ENCODE peak calls at places on chromosome 16, in five cellular contexts. One of them, this sample, is unnamed.

GRCh38 chr16:23354246-23354645 is 52.1 kb downstream of the SCNN1B start:
- DNase-seq in heart left ventricle: no peak
- DNase-seq in H9: no peak
- DNase-seq in OCI-LY7: no peak
- DNase-seq in heart right ventricle: no peak
- DNase-seq in this sample: no peak

GRCh38 chr16:82082543-82083244 is 47.6 kb downstream of the HSD17B2 start:
- DNase-seq in H9: no peak
- DNase-seq in heart right ventricle: no peak
- DNase-seq in OCI-LY7: no peak
- DNase-seq in heart left ventricle: no peak
- DNase-seq in this sample: no peak

GRCh38 chr16:14564323-14564722 is 65.7 kb downstream of the PARN start:
- DNase-seq in H9: no peak
- DNase-seq in OCI-LY7: no peak
- DNase-seq in heart left ventricle: no peak
- DNase-seq in heart right ventricle: no peak
- DNase-seq in this sample: no peak

GRCh38 chr16:80666378-80667257 is 125.8 kb downstream of the DYNLRB2 start:
- DNase-seq in H9: no peak
- DNase-seq in heart right ventricle: no peak
- DNase-seq in heart left ventricle: no peak
- DNase-seq in OCI-LY7: no peak
- DNase-seq in this sample: no peak

GRCh38 chr16:23642246-23642774 is 1.0 kb downstream of the DCTN5 start:
- DNase-seq in H9: no peak
- DNase-seq in heart right ventricle: no peak
- DNase-seq in OCI-LY7: no peak
- DNase-seq in heart left ventricle: no peak
- DNase-seq in this sample: no peak

GRCh38 chr16:88591577-88592021 is 21.4 kb downstream of the ZC3H18 start:
- DNase-seq in heart left ventricle: peak; percentile 66
- DNase-seq in H9: no peak
- DNase-seq in OCI-LY7: no peak
- DNase-seq in heart right ventricle: no peak
- DNase-seq in this sample: no peak

GRCh38 chr16:49556252-49557069 is 182.9 kb downstream of the C16orf78 start:
- DNase-seq in OCI-LY7: peak; percentile 63
- DNase-seq in H9: peak; percentile 55
- DNase-seq in heart left ventricle: no peak
- DNase-seq in heart right ventricle: no peak
- DNase-seq in this sample: no peak

GRCh38 chr16:15643453-15644305 is 725 bp upstream of the MARF1 start:
- DNase-seq in heart left ventricle: no peak
- DNase-seq in H9: no peak
- DNase-seq in heart right ventricle: no peak
- DNase-seq in OCI-LY7: peak; percentile 78
- DNase-seq in this sample: no peak

GRCh38 chr16:69276143-69277115 is 34.7 kb upstream of the VPS4A start:
- DNase-seq in heart left ventricle: peak; percentile 69
- DNase-seq in H9: no peak
- DNase-seq in heart right ventricle: peak; percentile 19
- DNase-seq in OCI-LY7: no peak
- DNase-seq in this sample: no peak

GRCh38 chr16:71448274-71448866 is 6.5 kb upstream of the TLE7 start:
- DNase-seq in heart left ventricle: no peak
- DNase-seq in OCI-LY7: no peak
- DNase-seq in heart right ventricle: no peak
- DNase-seq in H9: no peak
- DNase-seq in this sample: no peak

GRCh38 chr16:71453051-71453450 is 9.0 kb downstream of the ZNF23 start:
- DNase-seq in heart right ventricle: no peak
- DNase-seq in heart left ventricle: no peak
- DNase-seq in H9: no peak
- DNase-seq in OCI-LY7: no peak
- DNase-seq in this sample: no peak

GRCh38 chr16:71443714-71444113 is 1.9 kb upstream of the TLE7 start:
- DNase-seq in H9: no peak
- DNase-seq in heart right ventricle: no peak
- DNase-seq in OCI-LY7: no peak
- DNase-seq in heart left ventricle: no peak
- DNase-seq in this sample: no peak

GRCh38 chr16:71449020-71449419 is 7.2 kb upstream of the TLE7 start:
- DNase-seq in H9: no peak
- DNase-seq in heart left ventricle: no peak
- DNase-seq in OCI-LY7: no peak
- DNase-seq in heart right ventricle: no peak
- DNase-seq in this sample: no peak
- H3K9me3 ChIP-seq in H9: peaks cover 52% of the 10 kb centered on the region
- H3K9me3 ChIP-seq in heart left ventricle: peaks cover 80% of the 10 kb centered on the region
- H3K9me3 ChIP-seq in OCI-LY7: no peaks in the 10 kb centered on the region
- H3K9me3 ChIP-seq in heart right ventricle: peaks cover 65% of the 10 kb centered on the region
- H3K9me3 ChIP-seq in this sample: peaks cover 73% of the 10 kb centered on the region

GRCh38 chr16:50674831-50675230 is 6.3 kb downstream of the SNX20 start:
- DNase-seq in H9: no peak
- DNase-seq in heart left ventricle: no peak
- DNase-seq in OCI-LY7: no peak
- DNase-seq in heart right ventricle: no peak
- DNase-seq in this sample: no peak

GRCh38 chr16:50676684-50677225 is 4.4 kb downstream of the SNX20 start:
- DNase-seq in OCI-LY7: no peak
- DNase-seq in heart right ventricle: no peak
- DNase-seq in H9: no peak
- DNase-seq in heart left ventricle: no peak
- DNase-seq in this sample: no peak

GRCh38 chr16:50675686-50676610 is 5.2 kb downstream of the SNX20 start:
- DNase-seq in heart left ventricle: no peak
- DNase-seq in heart right ventricle: no peak
- DNase-seq in H9: no peak
- DNase-seq in OCI-LY7: no peak
- DNase-seq in this sample: no peak

GRCh38 chr16:50679266-50679665 is 1.8 kb downstream of the SNX20 start:
- DNase-seq in OCI-LY7: no peak
- DNase-seq in H9: no peak
- DNase-seq in heart right ventricle: no peak
- DNase-seq in heart left ventricle: no peak
- DNase-seq in this sample: no peak

DNA sequence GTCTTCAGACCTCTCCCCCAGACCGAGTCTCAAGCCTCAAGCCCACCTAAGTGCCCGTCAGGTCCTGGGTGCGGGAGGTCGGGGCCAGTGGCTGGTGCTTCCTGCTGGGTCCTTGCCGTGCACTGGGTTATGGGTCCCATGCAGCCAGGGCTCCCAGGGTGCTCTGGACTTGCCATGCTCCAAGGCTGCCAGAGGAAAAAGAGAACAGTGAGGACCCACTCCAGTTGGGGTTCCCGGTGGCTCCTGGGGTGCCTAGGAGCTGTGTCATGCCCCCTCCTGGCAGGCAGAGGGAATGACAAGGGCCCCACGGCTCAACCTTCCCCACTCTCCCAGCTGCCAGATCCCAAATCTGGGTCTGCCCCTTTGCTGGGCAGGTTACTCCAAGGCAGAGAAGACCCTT is 3.8 kb downstream of the SNX20 start:
- DNase-seq in H9: peak; percentile 45
- DNase-seq in heart left ventricle: no peak
- DNase-seq in OCI-LY7: no peak
- DNase-seq in heart right ventricle: no peak
- DNase-seq in this sample: no peak
- TF ChIP-seq CTCF in H9: peak; percentile 73
- TF ChIP-seq CTCF in heart left ventricle: no peak
- TF ChIP-seq CTCF in OCI-LY7: peak; percentile 65
- TF ChIP-seq CTCF in heart right ventricle: peak; percentile 27
- TF ChIP-seq CTCF in this sample: peak; percentile 57

DNA sequence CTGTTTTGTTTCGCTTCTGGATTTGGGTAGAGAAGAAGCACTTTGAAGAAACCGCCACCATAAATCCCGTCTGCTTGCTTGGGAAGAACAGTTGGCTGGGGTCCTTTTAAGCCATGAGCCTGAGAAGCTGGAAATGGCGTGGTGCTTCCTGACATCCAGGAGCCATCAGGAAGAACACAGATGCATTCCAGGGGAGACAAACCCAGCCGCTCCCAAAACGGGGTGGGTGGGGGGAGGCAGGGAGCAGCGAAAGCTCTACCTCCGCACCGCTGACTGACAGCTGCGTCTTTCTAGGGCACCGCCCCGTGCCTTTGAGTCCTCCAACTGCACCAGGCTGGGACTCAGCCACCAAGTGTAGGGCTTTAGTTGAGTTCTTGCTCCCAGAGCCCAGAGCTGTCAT is 91.6 kb downstream of the ZDHHC7 start:
- DNase-seq in heart left ventricle: no peak
- DNase-seq in H9: no peak
- DNase-seq in OCI-LY7: no peak
- DNase-seq in heart right ventricle: no peak
- DNase-seq in this sample: no peak
- H3K27ac ChIP-seq in heart left ventricle: peak overlapping the region; percentile 19
- H3K27ac ChIP-seq in H9: no peak overlapping the region
- H3K27ac ChIP-seq in OCI-LY7: no peak overlapping the region
- H3K27ac ChIP-seq in heart right ventricle: no peak overlapping the region
- H3K27ac ChIP-seq in this sample: no peak overlapping the region

DNA sequence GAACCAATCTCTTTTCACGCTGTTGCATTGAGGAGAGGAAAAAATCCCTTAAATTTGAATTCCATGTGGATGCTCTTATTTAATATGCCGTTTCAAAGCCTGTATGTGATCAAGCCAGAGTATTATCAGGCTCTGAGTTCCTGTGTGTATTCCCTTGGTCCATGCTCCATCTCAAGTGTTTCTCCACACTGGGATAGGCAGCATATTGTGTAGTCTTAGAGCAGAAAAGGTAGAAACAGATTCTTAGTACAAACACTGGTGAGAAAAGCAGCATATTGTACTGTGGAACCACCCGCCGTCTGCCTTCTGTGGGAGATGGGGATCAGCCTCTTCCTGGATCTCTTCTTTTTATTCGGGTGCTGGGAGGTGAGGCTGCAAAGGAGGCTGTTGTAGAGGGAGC is 291.4 kb downstream of the WWOX start:
- DNase-seq in heart right ventricle: no peak
- DNase-seq in heart left ventricle: no peak
- DNase-seq in OCI-LY7: no peak
- DNase-seq in H9: no peak
- DNase-seq in this sample: no peak
- H3K9me3 ChIP-seq in heart right ventricle: no peaks in the 10 kb centered on the region
- H3K9me3 ChIP-seq in heart left ventricle: no peaks in the 10 kb centered on the region
- H3K9me3 ChIP-seq in OCI-LY7: no peaks in the 10 kb centered on the region
- H3K9me3 ChIP-seq in H9: peaks cover 12% of the 10 kb centered on the region
- H3K9me3 ChIP-seq in this sample: no peaks in the 10 kb centered on the region